ENCODE peak calls at places on chromosomes 6 and 20, in five cellular contexts. N, I, L, Y and T are unnamed samples.

GRCh38 chr6:16723833-16724232 is 37.4 kb downstream of the ATXN1 start:
- DNase-seq in I (no peak), L (no peak), N (no peak), Y (peak; percentile 73), T (no peak)

GRCh38 chr20:63736893-63737689 is 627 bp downstream of the LIME1 start:
- DNase-seq in L (no peak), N (no peak), I (no peak), Y (no peak), T (no peak)

GRCh38 chr6:98653171-98653570 is 181.2 kb upstream of the POU3F2 start:
- DNase-seq in I (no peak), L (no peak), N (no peak), Y (no peak), T (no peak)

GRCh38 chr20:44586289-44586911 is 4.0 kb downstream of the PKIG start:
- DNase-seq in L (no peak), Y (no peak), I (no peak), N (no peak), T (no peak)

GRCh38 chr20:45993197-45993951 is 15.3 kb upstream of the MMP9 start:
- DNase-seq in L (no peak), Y (peak; percentile 88), I (no peak), N (no peak), T (no peak)

GRCh38 chr6:111057074-111057752 is 30.1 kb upstream of the SLC16A10 start:
- DNase-seq in N (no peak), L (peak; percentile 76), Y (no peak), I (peak; percentile 60), T (peak; percentile 20)

GRCh38 chr6:41649596-41649995 is 11.3 kb downstream of the MDFI start:
- DNase-seq in Y (no peak), I (no peak), N (no peak), L (no peak), T (no peak)

GRCh38 chr6:51655517-51655916 is 431.9 kb downstream of the PKHD1 start:
- DNase-seq in I (no peak), N (no peak), L (no peak), Y (no peak), T (no peak)

GRCh38 chr6:130001229-130001554 is 17.2 kb upstream of the L3MBTL3 start:
- DNase-seq in L (no peak), N (no peak), I (no peak), Y (no peak), T (no peak)

GRCh38 chr6:13331516-13332348 is 3.4 kb upstream of the TBC1D7 start:
- DNase-seq in Y (no peak), N (no peak), I (no peak), L (no peak), T (no peak)

GRCh38 chr6:71463061-71463460 is 174.4 kb downstream of the OGFRL1 start:
- DNase-seq in Y (no peak), L (no peak), I (no peak), N (no peak), T (no peak)

GRCh38 chr20:16007978-16008377 is 565.3 kb downstream of the KIF16B start:
- DNase-seq in L (no peak), I (no peak), Y (no peak), N (no peak), T (no peak)

GRCh38 chr6:170245233-170245992 is 45.5 kb downstream of the DLL1 start:
- DNase-seq in Y (no peak), L (no peak), N (no peak), I (no peak), T (no peak)

GRCh38 chr20:32603046-32603726 is 18.1 kb upstream of the NOL4L start:
- DNase-seq in I (no peak), L (no peak), N (no peak), Y (peak; percentile 83), T (no peak)

GRCh38 chr20:59939879-59940128 is 301 bp downstream of the PPP1R3D start:
- DNase-seq in N (no peak), Y (no peak), I (no peak), L (peak; percentile 19), T (no peak)

GRCh38 chr6:119524410-119524809 is 174.8 kb upstream of the MAN1A1 start:
- DNase-seq in L (no peak), Y (no peak), N (no peak), I (no peak), T (no peak)

GRCh38 chr6:50936277-50936681 is 117.6 kb downstream of the TFAP2B start:
- DNase-seq in N (no peak), Y (no peak), I (no peak), L (no peak), T (no peak)

GRCh38 chr20:61953789-61954125 is 111.9 kb downstream of the TAF4 start:
- DNase-seq in Y (no peak), L (no peak), I (no peak), N (no peak), T (no peak)

GRCh38 chr6:45411959-45412358 is 34.2 kb upstream of the SUPT3H start:
- DNase-seq in N (no peak), Y (no peak), I (no peak), L (no peak), T (no peak)

GRCh38 chr6:4637691-4638433 is 138.3 kb upstream of the CDYL start:
- DNase-seq in I (no peak), N (no peak), L (no peak), Y (no peak), T (peak; percentile 39)

GRCh38 chr6:144219056-144219685 is 66.0 kb upstream of the UTRN start:
- DNase-seq in Y (no peak), L (peak; percentile 47), N (no peak), I (no peak), T (no peak)

GRCh38 chr20:25461766-25462165 is 54.3 kb downstream of the GINS1 start:
- DNase-seq in L (no peak), N (no peak), I (no peak), Y (no peak), T (no peak)

GRCh38 chr6:37103169-37104039 is 66.5 kb upstream of the PIM1 start:
- DNase-seq in I (no peak), L (no peak), N (no peak), Y (no peak), T (peak; percentile 11)

GRCh38 chr6:134828641-134829040 is 121.3 kb downstream of the ALDH8A1 start:
- DNase-seq in L (no peak), I (no peak), N (no peak), Y (no peak), T (no peak)

GRCh38 chr6:143163621-143164020 is 102.9 kb downstream of the AIG1 start:
- DNase-seq in N (no peak), L (no peak), Y (no peak), I (no peak), T (no peak)

GRCh38 chr20:478949-479429 is 16.7 kb upstream of the TBC1D20 start:
- DNase-seq in I (peak; percentile 24), N (peak; percentile 16), L (peak; percentile 51), Y (no peak), T (no peak)

GRCh38 chr6:157673596-157673995 is 149.4 kb upstream of the SNX9 start:
- DNase-seq in I (no peak), N (no peak), Y (no peak), L (no peak), T (no peak)

GRCh38 chr6:141988954-141989705 is 143.6 kb upstream of the GJE1 start:
- DNase-seq in L (peak; percentile 61), I (no peak), Y (no peak), N (peak; percentile 6), T (peak; percentile 15)